ENCODE peak calls at places on chromosomes 4 and X, in eight cellular contexts. One of them, this sample, is unnamed. For H3K9me3, the result is how much of the 10 kb centered on the place peaks cover.

GRCh38 chrX:16870861-16871584 is 861 bp upstream of the RBBP7 start:
- DNase-seq in fibroblast of lung: peak
- DNase-seq in left ventricle myocardium inferior: peak
- DNase-seq in adipocyte: peak
- DNase-seq in pancreas: peak
- DNase-seq in HAP-1: peak
- DNase-seq in A549: no peak
- DNase-seq in tibial artery: peak
- DNase-seq in this sample: peak

GRCh38 chr4:137635108-137635507 is 102.8 kb upstream of the PCDH18 start:
- DNase-seq in adipocyte: peak
- DNase-seq in left ventricle myocardium inferior: no peak
- DNase-seq in HAP-1: no peak
- DNase-seq in tibial artery: no peak
- DNase-seq in fibroblast of lung: no peak
- DNase-seq in pancreas: no peak
- DNase-seq in A549: peak
- DNase-seq in this sample: no peak

GRCh38 chr4:71466775-71467174 is 128.0 kb downstream of the SLC4A4 start:
- DNase-seq in pancreas: no peak
- DNase-seq in fibroblast of lung: no peak
- DNase-seq in HAP-1: no peak
- DNase-seq in left ventricle myocardium inferior: no peak
- DNase-seq in A549: no peak
- DNase-seq in tibial artery: no peak
- DNase-seq in adipocyte: no peak
- DNase-seq in this sample: no peak

GRCh38 chrX:31550169-31550568 is 478.3 kb upstream of the FTHL17 start:
- DNase-seq in fibroblast of lung: no peak
- DNase-seq in adipocyte: no peak
- DNase-seq in HAP-1: no peak
- DNase-seq in pancreas: no peak
- DNase-seq in A549: no peak
- DNase-seq in left ventricle myocardium inferior: no peak
- DNase-seq in tibial artery: no peak
- DNase-seq in this sample: no peak

GRCh38 chr4:179398414-179398813 is 1956.2 kb upstream of the AGA start:
- DNase-seq in HAP-1: no peak
- DNase-seq in fibroblast of lung: no peak
- DNase-seq in tibial artery: no peak
- DNase-seq in left ventricle myocardium inferior: no peak
- DNase-seq in adipocyte: no peak
- DNase-seq in A549: no peak
- DNase-seq in pancreas: no peak
- DNase-seq in this sample: no peak

GRCh38 chr4:1802151-1802715 is 9.1 kb downstream of the FGFR3 start:
- DNase-seq in A549: no peak
- DNase-seq in tibial artery: no peak
- DNase-seq in adipocyte: peak
- DNase-seq in pancreas: no peak
- DNase-seq in HAP-1: no peak
- DNase-seq in left ventricle myocardium inferior: peak
- DNase-seq in fibroblast of lung: no peak
- DNase-seq in this sample: no peak

GRCh38 chrX:132165651-132166050 is 37.8 kb upstream of the FRMD7 start:
- DNase-seq in adipocyte: peak
- DNase-seq in A549: no peak
- DNase-seq in left ventricle myocardium inferior: no peak
- DNase-seq in tibial artery: no peak
- DNase-seq in HAP-1: no peak
- DNase-seq in pancreas: no peak
- DNase-seq in fibroblast of lung: peak
- DNase-seq in this sample: no peak

GRCh38 chr4:148442830-148443549 is 776 bp upstream of the NR3C2 start:
- DNase-seq in A549: no peak
- DNase-seq in left ventricle myocardium inferior: peak
- DNase-seq in adipocyte: peak
- DNase-seq in pancreas: no peak
- DNase-seq in tibial artery: peak
- DNase-seq in HAP-1: peak
- DNase-seq in fibroblast of lung: no peak
- DNase-seq in this sample: no peak

GRCh38 chr4:14902337-14902736 is 99.9 kb upstream of the CPEB2 start:
- DNase-seq in pancreas: no peak
- DNase-seq in tibial artery: no peak
- DNase-seq in A549: no peak
- DNase-seq in fibroblast of lung: no peak
- DNase-seq in HAP-1: no peak
- DNase-seq in adipocyte: no peak
- DNase-seq in left ventricle myocardium inferior: no peak
- DNase-seq in this sample: no peak

GRCh38 chr4:30875659-30876269 is 155.6 kb downstream of the PCDH7 start:
- DNase-seq in HAP-1: no peak
- DNase-seq in pancreas: no peak
- DNase-seq in left ventricle myocardium inferior: no peak
- DNase-seq in adipocyte: no peak
- DNase-seq in tibial artery: no peak
- DNase-seq in fibroblast of lung: peak
- DNase-seq in A549: no peak
- DNase-seq in this sample: no peak

GRCh38 chrX:152904151-152905080 is 6.5 kb downstream of the ZNF185 start:
- DNase-seq in A549: peak
- DNase-seq in adipocyte: peak
- DNase-seq in tibial artery: peak
- DNase-seq in left ventricle myocardium inferior: no peak
- DNase-seq in HAP-1: peak
- DNase-seq in pancreas: peak
- DNase-seq in fibroblast of lung: peak
- DNase-seq in this sample: peak

GRCh38 chrX:153934473-153935325 is at the start of gene NAA10:
- DNase-seq in A549: peak
- DNase-seq in tibial artery: peak
- DNase-seq in HAP-1: peak
- DNase-seq in pancreas: peak
- DNase-seq in fibroblast of lung: peak
- DNase-seq in left ventricle myocardium inferior: peak
- DNase-seq in adipocyte: peak
- DNase-seq in this sample: peak

GRCh38 chr4:89889289-89889688 is 5.4 kb upstream of the MMRN1 start:
- DNase-seq in tibial artery: peak
- DNase-seq in left ventricle myocardium inferior: no peak
- DNase-seq in fibroblast of lung: no peak
- DNase-seq in pancreas: no peak
- DNase-seq in A549: no peak
- DNase-seq in adipocyte: no peak
- DNase-seq in HAP-1: no peak
- DNase-seq in this sample: no peak

GRCh38 chr4:186851291-186852077 is 127.8 kb upstream of the FAT1 start:
- DNase-seq in tibial artery: no peak
- DNase-seq in pancreas: no peak
- DNase-seq in A549: no peak
- DNase-seq in HAP-1: no peak
- DNase-seq in adipocyte: no peak
- DNase-seq in fibroblast of lung: no peak
- DNase-seq in left ventricle myocardium inferior: no peak
- DNase-seq in this sample: no peak

GRCh38 chr4:108060164-108060563 is 70.5 kb downstream of the HADH start:
- DNase-seq in pancreas: no peak
- DNase-seq in HAP-1: peak
- DNase-seq in A549: peak
- DNase-seq in fibroblast of lung: peak
- DNase-seq in left ventricle myocardium inferior: no peak
- DNase-seq in tibial artery: no peak
- DNase-seq in adipocyte: peak
- DNase-seq in this sample: peak

GRCh38 chrX:24375732-24376131 is 15.3 kb downstream of the SUPT20HL1 start:
- DNase-seq in HAP-1: no peak
- DNase-seq in adipocyte: no peak
- DNase-seq in left ventricle myocardium inferior: no peak
- DNase-seq in A549: no peak
- DNase-seq in pancreas: no peak
- DNase-seq in fibroblast of lung: no peak
- DNase-seq in tibial artery: no peak
- DNase-seq in this sample: no peak

GRCh38 chrX:44470816-44471215 is 71.8 kb downstream of the FUNDC1 start:
- DNase-seq in fibroblast of lung: no peak
- DNase-seq in adipocyte: no peak
- DNase-seq in pancreas: no peak
- DNase-seq in left ventricle myocardium inferior: no peak
- DNase-seq in HAP-1: no peak
- DNase-seq in A549: no peak
- DNase-seq in tibial artery: no peak
- DNase-seq in this sample: no peak

GRCh38 chr4:65665951-65666523 is 4.3 kb downstream of the EPHA5 start:
- DNase-seq in pancreas: no peak
- DNase-seq in adipocyte: peak
- DNase-seq in A549: no peak
- DNase-seq in fibroblast of lung: peak
- DNase-seq in HAP-1: peak
- DNase-seq in left ventricle myocardium inferior: no peak
- DNase-seq in tibial artery: no peak
- DNase-seq in this sample: no peak

DNA sequence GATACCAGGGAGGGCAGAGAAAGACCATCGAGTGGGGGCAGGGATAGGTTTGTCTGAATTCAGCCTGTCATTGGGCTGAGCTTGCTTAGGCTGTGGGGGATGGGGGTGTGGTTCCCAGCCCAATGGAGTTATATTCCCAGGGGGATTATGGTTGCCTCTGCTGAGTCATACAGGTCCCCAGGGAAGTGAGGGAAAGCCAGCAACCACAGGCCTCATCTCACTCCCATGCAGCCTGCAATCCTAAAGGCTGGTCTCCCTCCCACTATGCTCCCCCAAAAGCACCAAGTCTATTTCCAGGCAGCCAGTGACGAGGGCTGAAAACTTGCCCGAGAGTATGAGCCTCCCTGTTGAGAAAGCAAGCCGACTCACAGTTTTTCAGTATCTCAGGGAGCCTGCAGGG is 39.3 kb downstream of the AFM start:
- DNase-seq in left ventricle myocardium inferior: no peak
- DNase-seq in A549: peak
- DNase-seq in HAP-1: peak
- DNase-seq in tibial artery: no peak
- DNase-seq in pancreas: no peak
- DNase-seq in fibroblast of lung: peak
- DNase-seq in adipocyte: peak
- DNase-seq in this sample: peak
- H3K4me3 ChIP-seq in left ventricle myocardium inferior: no peak
- H3K4me3 ChIP-seq in A549: no peak
- H3K4me3 ChIP-seq in HAP-1: no peak
- H3K4me3 ChIP-seq in tibial artery: no peak
- H3K4me3 ChIP-seq in pancreas: no peak
- H3K4me3 ChIP-seq in fibroblast of lung: no peak
- H3K4me3 ChIP-seq in adipocyte: no peak
- H3K4me3 ChIP-seq in this sample: no peak

DNA sequence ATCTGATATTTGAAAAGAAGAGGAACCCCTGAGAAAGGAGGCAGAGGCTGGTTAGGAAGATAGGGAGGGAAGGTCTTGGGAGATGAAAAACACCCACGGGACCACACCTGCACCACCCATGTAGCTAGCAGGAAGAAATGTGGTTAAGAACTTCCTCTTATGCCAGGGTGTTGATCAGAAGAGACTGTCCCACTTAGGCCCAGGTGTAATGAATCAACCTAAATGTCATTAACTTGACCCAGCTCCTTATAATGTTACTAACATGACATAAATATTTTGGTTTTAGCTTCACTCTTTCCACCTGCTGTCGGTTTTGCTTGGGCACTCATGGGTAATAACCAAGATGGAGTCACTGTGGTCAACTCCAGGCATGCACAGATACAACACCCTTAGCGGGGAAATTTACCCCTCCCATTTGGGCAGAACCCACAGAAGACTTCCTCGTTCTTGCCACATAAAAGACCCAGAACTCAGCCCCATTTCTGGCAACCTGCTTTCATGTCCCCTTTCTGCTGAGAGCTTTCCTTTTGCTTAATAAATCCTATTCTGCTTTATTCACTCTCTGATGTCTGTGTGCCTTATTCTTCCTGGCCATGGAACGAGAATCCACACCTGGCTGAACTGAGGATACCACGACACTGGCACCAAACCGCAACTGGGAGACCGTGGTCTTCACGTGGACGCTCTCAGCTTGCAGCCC is 46.8 kb downstream of the ZNF141 start:
- DNase-seq in A549: no peak
- DNase-seq in HAP-1: no peak
- DNase-seq in fibroblast of lung: no peak
- DNase-seq in pancreas: no peak
- DNase-seq in tibial artery: no peak
- DNase-seq in left ventricle myocardium inferior: no peak
- DNase-seq in adipocyte: no peak
- DNase-seq in this sample: no peak
- H3K9me3 ChIP-seq in A549: under half
- H3K9me3 ChIP-seq in HAP-1: under half
- H3K9me3 ChIP-seq in fibroblast of lung: under half
- H3K9me3 ChIP-seq in pancreas: under half
- H3K9me3 ChIP-seq in tibial artery: half or more
- H3K9me3 ChIP-seq in left ventricle myocardium inferior: half or more
- H3K9me3 ChIP-seq in adipocyte: half or more
- H3K9me3 ChIP-seq in this sample: under half

GRCh38 chr4:7129871-7130609 is 62.2 kb upstream of the GRPEL1 start:
- DNase-seq in left ventricle myocardium inferior: no peak
- DNase-seq in fibroblast of lung: no peak
- DNase-seq in A549: no peak
- DNase-seq in pancreas: no peak
- DNase-seq in tibial artery: no peak
- DNase-seq in adipocyte: no peak
- DNase-seq in HAP-1: no peak
- DNase-seq in this sample: no peak

GRCh38 chr4:7130610-7131211 is 61.6 kb upstream of the SORCS2 start:
- DNase-seq in HAP-1: no peak
- DNase-seq in tibial artery: no peak
- DNase-seq in left ventricle myocardium inferior: no peak
- DNase-seq in adipocyte: no peak
- DNase-seq in pancreas: no peak
- DNase-seq in A549: no peak
- DNase-seq in fibroblast of lung: no peak
- DNase-seq in this sample: no peak

GRCh38 chr4:7127591-7127990 is 59.7 kb upstream of the GRPEL1 start:
- DNase-seq in adipocyte: no peak
- DNase-seq in pancreas: no peak
- DNase-seq in tibial artery: no peak
- DNase-seq in left ventricle myocardium inferior: no peak
- DNase-seq in HAP-1: no peak
- DNase-seq in fibroblast of lung: peak
- DNase-seq in A549: no peak
- DNase-seq in this sample: no peak

GRCh38 chr4:7128651-7129050 is 60.8 kb upstream of the GRPEL1 start:
- DNase-seq in fibroblast of lung: no peak
- DNase-seq in pancreas: no peak
- DNase-seq in HAP-1: no peak
- DNase-seq in left ventricle myocardium inferior: no peak
- DNase-seq in A549: no peak
- DNase-seq in adipocyte: no peak
- DNase-seq in tibial artery: no peak
- DNase-seq in this sample: no peak

GRCh38 chr4:7128234-7128633 is 60.4 kb upstream of the GRPEL1 start:
- DNase-seq in adipocyte: no peak
- DNase-seq in fibroblast of lung: no peak
- DNase-seq in left ventricle myocardium inferior: no peak
- DNase-seq in HAP-1: no peak
- DNase-seq in pancreas: no peak
- DNase-seq in A549: no peak
- DNase-seq in tibial artery: no peak
- DNase-seq in this sample: no peak
- H3K4me3 ChIP-seq in adipocyte: no peak
- H3K4me3 ChIP-seq in fibroblast of lung: no peak
- H3K4me3 ChIP-seq in left ventricle myocardium inferior: no peak
- H3K4me3 ChIP-seq in HAP-1: no peak
- H3K4me3 ChIP-seq in pancreas: no peak
- H3K4me3 ChIP-seq in A549: no peak
- H3K4me3 ChIP-seq in tibial artery: no peak
- H3K4me3 ChIP-seq in this sample: no peak

GRCh38 chr4:129062580-129062979 is 30.8 kb downstream of the SCLT1 start:
- DNase-seq in left ventricle myocardium inferior: no peak
- DNase-seq in adipocyte: no peak
- DNase-seq in tibial artery: no peak
- DNase-seq in A549: no peak
- DNase-seq in fibroblast of lung: no peak
- DNase-seq in HAP-1: no peak
- DNase-seq in pancreas: no peak
- DNase-seq in this sample: no peak
- H3K9me3 ChIP-seq in left ventricle myocardium inferior: half or more
- H3K9me3 ChIP-seq in adipocyte: under half
- H3K9me3 ChIP-seq in tibial artery: half or more
- H3K9me3 ChIP-seq in A549: under half
- H3K9me3 ChIP-seq in fibroblast of lung: under half
- H3K9me3 ChIP-seq in HAP-1: under half
- H3K9me3 ChIP-seq in pancreas: under half
- H3K9me3 ChIP-seq in this sample: under half

This sample was measured in SJSA1.